ENCODE peak calls at places on chromosomes 7 and 10, in five cellular contexts. C is fibroblast of lung, T is MM.1S, Y is transverse colon, Z is astrocyte of the spinal cord. W is an unnamed sample.

GRCh38 chr7:107113866-107114265 is 54.9 kb upstream of the HBP1 start:
- DNase-seq in C (no peak), T (no peak), Y (no peak), Z (no peak), W (no peak)

GRCh38 chr10:111648046-111648445 is 535.5 kb downstream of the GPAM start:
- DNase-seq in C (peak), T (no peak), Y (no peak), Z (peak), W (no peak)

GRCh38 chr10:46028584-46029570 is 1.5 kb downstream of the NCOA4 start:
- DNase-seq in C (peak), T (peak), Y (peak), Z (peak), W (no peak)

GRCh38 chr10:19576576-19576975 is 239.7 kb upstream of the PLXDC2 start:
- DNase-seq in C (no peak), T (no peak), Y (no peak), Z (no peak), W (no peak)

GRCh38 chr10:50497758-50498157 is 126.0 kb downstream of the SGMS1 start:
- DNase-seq in C (peak), T (peak), Y (no peak), Z (peak), W (no peak)

GRCh38 chr10:89095701-89096391 is 105.2 kb downstream of the FAS start:
- DNase-seq in C (no peak), T (no peak), Y (no peak), Z (no peak), W (no peak)

GRCh38 chr10:50627896-50628295 is 4.1 kb upstream of the SGMS1 start:
- DNase-seq in C (no peak), T (no peak), Y (no peak), Z (no peak), W (no peak)

GRCh38 chr10:14200645-14201534 is 129.8 kb downstream of the FRMD4A start:
- DNase-seq in C (peak), T (no peak), Y (peak), Z (no peak), W (peak)

GRCh38 chr10:90912854-90913479 is 7.9 kb downstream of the ANKRD1 start:
- DNase-seq in C (no peak), T (no peak), Y (no peak), Z (no peak), W (no peak)

GRCh38 chr7:127146746-127147536 is 105.8 kb downstream of the GRM8 start:
- DNase-seq in C (no peak), T (no peak), Y (no peak), Z (no peak), W (no peak)

GRCh38 chr10:79435271-79436065 is 10.0 kb downstream of the ZCCHC24 start:
- DNase-seq in C (no peak), T (no peak), Y (no peak), Z (no peak), W (no peak)

GRCh38 chr7:55488804-55489340 is 83.4 kb downstream of the VOPP1 start:
- DNase-seq in C (no peak), T (no peak), Y (no peak), Z (no peak), W (no peak)
- TF ChIP-seq CTCF in C (no peak), T (no peak), Y (no peak), Z (no peak), W (no peak)

GRCh38 chr10:18216482-18216881 is 76.3 kb downstream of the CACNB2 start:
- DNase-seq in C (peak), T (no peak), Y (no peak), Z (peak), W (peak)
- TF ChIP-seq CTCF in C (peak), T (peak), Y (no peak), Z (peak), W (peak)

DNA sequence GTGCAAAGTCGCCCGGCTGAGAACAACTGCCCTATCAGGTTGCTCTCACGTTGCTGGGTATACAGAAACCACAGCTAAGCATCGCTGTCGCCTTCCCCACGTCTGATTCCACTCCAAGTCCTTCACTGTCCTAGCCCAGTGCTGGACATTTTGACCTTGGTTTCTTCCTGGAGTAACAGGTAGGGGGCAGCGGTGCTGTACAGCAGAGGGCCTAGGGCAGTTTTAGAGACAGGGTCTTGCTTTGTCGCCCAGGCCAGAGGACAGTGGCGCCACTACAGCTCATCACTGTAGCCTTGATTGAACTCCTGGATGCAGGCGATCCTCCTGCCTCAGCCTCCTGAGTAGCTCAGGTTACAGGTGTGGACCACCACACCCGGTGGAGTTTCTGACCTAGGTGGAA is 2.6 kb downstream of the CLDN15 start:
- DNase-seq in C (no peak), T (no peak), Y (no peak), Z (no peak), W (no peak)
- TF ChIP-seq CTCF in C (no peak), T (peak), Y (no peak), Z (peak), W (no peak)

DNA sequence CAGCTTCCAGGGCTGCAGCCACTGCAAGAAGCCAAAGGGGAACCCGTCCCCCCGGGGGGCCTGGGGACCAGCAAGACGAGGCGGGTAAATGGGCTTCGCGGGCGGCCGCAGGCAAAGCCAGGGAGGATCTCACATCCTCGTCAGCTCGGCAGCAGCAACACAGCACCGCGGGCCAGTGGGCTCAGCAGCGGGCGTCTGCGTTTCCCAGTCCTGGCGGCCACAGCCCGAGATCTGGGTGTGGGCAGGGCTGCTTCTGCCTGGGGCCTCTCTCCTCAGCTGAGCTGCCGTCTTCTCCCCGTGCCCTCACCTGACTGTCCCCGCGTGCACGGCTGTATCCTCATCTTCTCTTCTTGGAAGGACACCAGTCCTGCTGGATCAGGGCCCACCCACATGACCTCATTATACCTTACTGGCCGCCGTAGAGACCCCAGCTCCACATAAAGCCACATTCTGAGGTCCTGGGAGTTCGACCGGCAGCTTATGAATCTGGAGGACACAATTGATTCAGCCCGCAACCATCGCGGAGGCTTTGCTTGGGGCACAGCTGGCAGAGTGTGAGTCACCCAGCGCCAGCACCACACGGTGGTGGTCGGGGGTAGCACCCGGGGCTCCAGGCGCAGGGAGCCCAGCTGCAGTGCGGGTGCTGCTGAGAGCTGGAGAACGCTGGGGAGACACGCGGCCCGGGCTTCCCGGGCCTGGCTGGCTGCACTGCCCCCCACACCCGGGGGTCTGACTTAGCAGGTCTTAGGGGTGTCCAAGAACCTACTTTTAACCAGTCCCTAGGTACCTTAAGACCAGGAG is 88.1 kb downstream of the PAXIP1 start:
- DNase-seq in C (no peak), T (no peak), Y (no peak), Z (no peak), W (no peak)
- TF ChIP-seq CTCF in C (no peak), T (no peak), Y (no peak), Z (no peak), W (no peak)

GRCh38 chr7:4683043-4683883 is 1.2 kb downstream of the FOXK1 start:
- DNase-seq in C (no peak), T (no peak), Y (peak), Z (no peak), W (no peak)
- TF ChIP-seq CTCF in C (no peak), T (no peak), Y (no peak), Z (no peak), W (no peak)

GRCh38 chr10:3452683-3453388 is 280.3 kb upstream of the PITRM1 start:
- DNase-seq in C (peak), T (no peak), Y (no peak), Z (peak), W (no peak)

GRCh38 chr10:3455385-3456334 is 283.1 kb upstream of the PITRM1 start:
- DNase-seq in C (peak), T (no peak), Y (no peak), Z (peak), W (no peak)

GRCh38 chr10:3451516-3452185 is 279.1 kb upstream of the PITRM1 start:
- DNase-seq in C (no peak), T (no peak), Y (no peak), Z (no peak), W (no peak)

GRCh38 chr10:3452234-3452633 is 279.7 kb upstream of the PITRM1 start:
- DNase-seq in C (peak), T (no peak), Y (no peak), Z (peak), W (no peak)
- TF ChIP-seq CTCF in C (peak), T (no peak), Y (peak), Z (peak), W (no peak)

DNA sequence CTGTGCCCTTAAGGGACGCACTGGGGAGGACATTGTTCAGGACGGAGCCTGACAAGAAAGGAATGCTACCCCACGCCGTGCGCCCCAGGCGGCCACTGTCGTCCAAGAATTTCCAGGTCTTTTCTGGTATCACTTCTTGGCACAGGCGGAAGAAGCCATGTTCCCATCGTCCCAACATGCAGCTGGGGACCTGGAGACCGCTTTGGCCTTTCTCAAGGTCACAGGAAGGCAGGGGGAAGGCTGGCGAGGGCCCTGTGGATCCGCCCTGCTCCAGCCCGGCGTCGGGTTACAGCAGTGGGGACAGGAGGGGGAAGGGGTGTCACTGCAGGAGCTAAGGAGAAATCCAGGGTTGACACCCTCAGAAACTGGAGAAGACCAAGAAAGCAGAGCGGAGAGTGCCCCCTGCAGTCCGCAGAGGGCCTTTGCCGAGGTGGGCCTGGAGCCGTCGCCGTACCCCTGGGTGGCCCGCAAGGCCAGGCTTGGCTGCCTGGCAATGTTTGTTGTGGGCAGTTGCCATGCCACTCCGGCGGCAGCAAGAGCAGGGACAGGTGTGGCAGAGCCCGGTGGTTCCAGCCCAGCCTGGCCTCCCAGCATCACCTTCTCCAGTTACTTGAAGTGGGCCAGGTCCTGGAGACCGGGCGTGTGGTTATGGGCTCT is 104.1 kb downstream of the LHPP start:
- DNase-seq in C (no peak), T (no peak), Y (no peak), Z (no peak), W (peak)
- TF ChIP-seq CTCF in C (no peak), T (peak), Y (no peak), Z (peak), W (peak)

DNA sequence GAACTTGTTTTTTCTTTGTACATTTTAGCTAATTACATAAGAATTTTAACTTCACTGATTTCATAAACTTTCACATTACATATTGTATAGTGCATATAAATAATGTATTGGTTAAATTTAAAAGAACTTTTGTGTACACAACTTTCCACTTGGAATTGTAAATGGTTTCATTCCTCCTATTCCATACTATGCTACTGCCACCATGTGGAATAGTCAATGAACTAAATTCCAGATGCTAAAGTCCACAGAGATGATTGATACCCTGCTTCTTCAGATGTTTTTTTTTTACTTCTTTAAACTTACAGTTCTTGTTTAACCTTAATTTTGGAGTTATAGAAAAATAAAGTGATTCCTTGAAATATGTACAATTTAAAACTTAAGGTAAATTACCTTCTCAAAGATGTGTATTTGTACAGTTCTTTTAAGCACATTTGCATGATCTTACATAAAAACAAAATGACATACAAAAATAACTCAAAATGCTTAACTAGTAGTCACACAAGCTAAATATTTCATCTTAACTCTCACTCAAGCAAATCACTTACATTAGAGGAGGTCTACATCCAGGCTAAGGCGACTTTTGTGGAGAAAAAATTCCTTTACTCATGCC is 247.6 kb upstream of the HGF start:
- DNase-seq in C (peak), T (peak), Y (no peak), Z (peak), W (no peak)
- TF ChIP-seq CTCF in C (peak), T (peak), Y (no peak), Z (peak), W (peak)

W was measured in testis.